ENCODE peak calls at places on chromosomes 7 and 10, in nine cellular contexts. Y is AG10803, Q is epithelial cell of esophagus, P is astrocyte of the spinal cord, N is HFF-Myc, K is fibroblast of lung, H is colonic mucosa, B is psoas muscle, V is A549. J is an unnamed sample.

GRCh38 chr7:157816526-157817250 is 479.9 kb downstream of the DNAJB6 start:
- DNase-seq in Y (no peak), Q (no peak), P (no peak), N (no peak), K (no peak), H (no peak), B (no peak), V (no peak), J (no peak)

GRCh38 chr10:103696411-103697145 is 158.8 kb downstream of the SH3PXD2A start:
- DNase-seq in Y (peak), Q (peak), P (peak), N (peak), K (peak), H (peak), B (peak), V (peak), J (peak)

GRCh38 chr7:98372993-98373392 is 27.9 kb downstream of the BAIAP2L1 start:
- DNase-seq in Y (peak), Q (peak), P (peak), N (no peak), K (peak), H (no peak), B (no peak), V (no peak), J (no peak)

GRCh38 chr10:11414314-11415038 is 197.0 kb downstream of the USP6NL start:
- DNase-seq in Y (no peak), Q (no peak), P (no peak), N (no peak), K (no peak), H (no peak), B (no peak), V (no peak), J (no peak)

GRCh38 chr7:21086688-21087087 is 300.0 kb upstream of the SP8 start:
- DNase-seq in Y (no peak), Q (peak), P (no peak), N (no peak), K (peak), H (no peak), B (no peak), V (no peak), J (no peak)

GRCh38 chr10:33320288-33320687 is 14.2 kb downstream of the NRP1 start:
- DNase-seq in Y (no peak), Q (no peak), P (no peak), N (no peak), K (no peak), H (no peak), B (no peak), V (no peak), J (no peak)

GRCh38 chr7:92955081-92955480 is 118.7 kb upstream of the CDK6 start:
- DNase-seq in Y (no peak), Q (no peak), P (no peak), N (no peak), K (no peak), H (no peak), B (no peak), V (no peak), J (no peak)

GRCh38 chr10:96842896-96843723 is 11.0 kb downstream of the LCOR start:
- DNase-seq in Y (no peak), Q (peak), P (no peak), N (no peak), K (no peak), H (no peak), B (no peak), V (no peak), J (no peak)

GRCh38 chr7:155979994-155980393 is 167.7 kb upstream of the SHH start:
- DNase-seq in Y (no peak), Q (no peak), P (no peak), N (no peak), K (no peak), H (peak), B (no peak), V (no peak), J (no peak)

GRCh38 chr7:141208539-141208938 is 134.7 kb downstream of the TMEM178B start:
- DNase-seq in Y (no peak), Q (peak), P (no peak), N (no peak), K (no peak), H (no peak), B (no peak), V (no peak), J (no peak)

GRCh38 chr7:20435305-20435704 is 104.6 kb downstream of the ITGB8 start:
- DNase-seq in Y (peak), Q (no peak), P (no peak), N (no peak), K (peak), H (peak), B (peak), V (no peak), J (peak)

GRCh38 chr7:87046456-87046855 is 13.0 kb downstream of the ELAPOR2 start:
- DNase-seq in Y (no peak), Q (no peak), P (no peak), N (no peak), K (no peak), H (no peak), B (no peak), V (no peak), J (no peak)

GRCh38 chr7:157766098-157766497 is 429.3 kb downstream of the DNAJB6 start:
- DNase-seq in Y (no peak), Q (no peak), P (no peak), N (no peak), K (no peak), H (no peak), B (no peak), V (no peak), J (no peak)

GRCh38 chr10:86440874-86441838 is 74.6 kb upstream of the GRID1 start:
- DNase-seq in Y (peak), Q (peak), P (peak), N (no peak), K (peak), H (no peak), B (no peak), V (peak), J (peak)

GRCh38 chr7:88835147-88835728 is 39.7 kb upstream of the TEX47 start:
- DNase-seq in Y (peak), Q (peak), P (peak), N (no peak), K (peak), H (no peak), B (no peak), V (no peak), J (no peak)

GRCh38 chr10:133318494-133319127 is 9.9 kb downstream of the ZNF511 start:
- DNase-seq in Y (peak), Q (peak), P (peak), N (no peak), K (peak), H (peak), B (peak), V (peak), J (no peak)

GRCh38 chr7:2480071-2480410 is 3.8 kb upstream of the GRIFIN start:
- DNase-seq in Y (no peak), Q (no peak), P (no peak), N (no peak), K (no peak), H (no peak), B (no peak), V (no peak), J (no peak)

GRCh38 chr7:23013715-23014649 is at the start of gene HYCC1:
- DNase-seq in Y (peak), Q (peak), P (peak), N (peak), K (peak), H (peak), B (peak), V (peak), J (peak)

GRCh38 chr10:44947356-44948152 is 12.0 kb upstream of the RASSF4 start:
- DNase-seq in Y (no peak), Q (peak), P (no peak), N (no peak), K (no peak), H (peak), B (no peak), V (no peak), J (no peak)

GRCh38 chr7:105769951-105770628 is 106.3 kb downstream of the ATXN7L1 start:
- DNase-seq in Y (peak), Q (peak), P (peak), N (no peak), K (no peak), H (no peak), B (no peak), V (peak), J (no peak)

GRCh38 chr10:79345241-79346011 is 1.8 kb upstream of the PPIF start:
- DNase-seq in Y (no peak), Q (no peak), P (no peak), N (no peak), K (no peak), H (peak), B (no peak), V (no peak), J (no peak)

GRCh38 chr7:29091121-29091601 is 55.2 kb downstream of the CPVL start:
- DNase-seq in Y (no peak), Q (no peak), P (no peak), N (no peak), K (no peak), H (peak), B (peak), V (no peak), J (no peak)

GRCh38 chr10:123683459-123683858 is 17.3 kb downstream of the GPR26 start:
- DNase-seq in Y (no peak), Q (no peak), P (no peak), N (no peak), K (no peak), H (no peak), B (no peak), V (no peak), J (no peak)

GRCh38 chr10:119252470-119253151 is 45.2 kb downstream of the GRK5 start:
- DNase-seq in Y (no peak), Q (no peak), P (no peak), N (no peak), K (no peak), H (no peak), B (no peak), V (no peak), J (no peak)

GRCh38 chr10:119251315-119251708 is 43.9 kb downstream of the GRK5 start:
- DNase-seq in Y (peak), Q (no peak), P (peak), N (no peak), K (peak), H (no peak), B (no peak), V (no peak), J (peak)

GRCh38 chr10:119252051-119252465 is 44.7 kb downstream of the GRK5 start:
- DNase-seq in Y (peak), Q (no peak), P (no peak), N (no peak), K (peak), H (no peak), B (peak), V (no peak), J (no peak)

GRCh38 chr10:119254355-119254754 is 47.0 kb downstream of the GRK5 start:
- DNase-seq in Y (no peak), Q (no peak), P (no peak), N (no peak), K (no peak), H (no peak), B (no peak), V (no peak), J (no peak)

GRCh38 chr10:119253433-119254174 is 46.2 kb downstream of the GRK5 start:
- DNase-seq in Y (peak), Q (peak), P (peak), N (peak), K (peak), H (peak), B (peak), V (peak), J (peak)
- H3K4me3 ChIP-seq in Y (peak), Q (no peak), P (no peak), N (no peak), K (no peak), H (no peak), B (no peak), V (peak), J (no peak)

GRCh38 chr10:126839094-126839761 is 66.0 kb upstream of the DOCK1 start:
- DNase-seq in Y (no peak), Q (no peak), P (no peak), N (no peak), K (no peak), H (peak), B (no peak), V (no peak), J (no peak)
- TF ChIP-seq CTCF in Y (no peak), Q (no peak), P (no peak), N (no peak), K (no peak), H (no peak), B (no peak), V (no peak), J (no peak)

GRCh38 chr7:11120675-11121220 is 147.1 kb downstream of the PHF14 start:
- DNase-seq in Y (no peak), Q (no peak), P (no peak), N (no peak), K (no peak), H (no peak), B (no peak), V (no peak), J (no peak)
- H3K4me3 ChIP-seq in Y (no peak), Q (no peak), P (no peak), N (no peak), K (no peak), H (no peak), B (no peak), V (no peak), J (no peak)

GRCh38 chr7:49187543-49188268 is 263.4 kb downstream of the CDC14C start:
- DNase-seq in Y (no peak), Q (peak), P (no peak), N (no peak), K (no peak), H (no peak), B (no peak), V (no peak), J (no peak)
- TF ChIP-seq CTCF in Y (no peak), Q (no peak), P (no peak), N (no peak), K (no peak), H (no peak), B (no peak), V (no peak), J (no peak)

J was measured in BJ.